ENCODE peak calls at places on chromosomes 1 and 21, in six cellular contexts. P is CD8-positive, alpha-beta T cell; N is ascending aorta; X is astrocyte; K is psoas muscle; O is mammary epithelial cell. H is an unnamed sample.
A peak's percentile ranks its signal among the peaks of the same experiment; 100 is the strongest.

GRCh38 chr1:206000641-206001339 is 2.4 kb downstream of the RAB7B start:
- DNase-seq in N (no peak), P (no peak), X (peak; percentile 73), K (no peak), O (peak; percentile 42), H (no peak)

GRCh38 chr21:44024895-44025353 is 12.8 kb downstream of the TRAPPC10 start:
- DNase-seq in O (peak; percentile 12), N (no peak), X (peak; percentile 75), K (peak; percentile 73), P (no peak), H (peak; percentile 46)

GRCh38 chr1:37482796-37483744 is 8.7 kb downstream of the ZC3H12A start:
- DNase-seq in O (no peak), K (no peak), N (no peak), X (no peak), P (peak; percentile 6), H (no peak)

GRCh38 chr1:203995228-203995627 is 77.7 kb upstream of the SOX13 start:
- DNase-seq in K (no peak), O (no peak), N (no peak), X (no peak), P (no peak), H (no peak)

GRCh38 chr1:228804640-228805413 is 69.5 kb downstream of the RHOU start:
- DNase-seq in N (no peak), X (no peak), K (no peak), O (no peak), P (no peak), H (no peak)

GRCh38 chr1:210262167-210262896 is 29.7 kb downstream of the SERTAD4 start:
- DNase-seq in X (peak; percentile 97), N (no peak), O (peak; percentile 72), K (no peak), P (no peak), H (no peak)

GRCh38 chr1:230103341-230104173 is 36.5 kb downstream of the GALNT2 start:
- DNase-seq in N (no peak), P (no peak), X (no peak), O (no peak), K (no peak), H (no peak)

GRCh38 chr1:32539584-32540571 is 651 bp downstream of the ZBTB8A start:
- DNase-seq in P (peak; percentile 4), K (peak; percentile 56), O (peak; percentile 54), N (no peak), X (peak; percentile 61), H (no peak)

GRCh38 chr1:205811660-205812059 is 1.3 kb downstream of the SLC41A1 start:
- DNase-seq in N (no peak), X (no peak), K (peak; percentile 77), P (no peak), O (no peak), H (no peak)

GRCh38 chr1:54273837-54274192 is 73.8 kb downstream of the MRPL37 start:
- DNase-seq in K (peak; percentile 77), O (no peak), P (no peak), X (no peak), N (no peak), H (no peak)

GRCh38 chr1:198893141-198893540 is 254.3 kb downstream of the PTPRC start:
- DNase-seq in P (no peak), N (no peak), X (no peak), O (no peak), K (no peak), H (no peak)

GRCh38 chr1:230210326-230210978 is 143.4 kb downstream of the GALNT2 start:
- DNase-seq in X (peak; percentile 65), K (no peak), P (no peak), O (no peak), N (no peak), H (no peak)

GRCh38 chr1:178006043-178006442 is 36.2 kb upstream of the SEC16B start:
- DNase-seq in N (no peak), O (no peak), K (no peak), P (no peak), X (no peak), H (no peak)

GRCh38 chr1:54904476-54905048 is 17.6 kb upstream of the DHCR24 start:
- DNase-seq in O (peak; percentile 70), P (no peak), N (no peak), X (peak; percentile 84), K (no peak), H (no peak)

GRCh38 chr1:35539073-35539823 is 18.0 kb downstream of the KIAA0319L start:
- DNase-seq in X (peak; percentile 37), K (no peak), P (peak; percentile 41), N (no peak), O (peak; percentile 11), H (no peak)

GRCh38 chr1:2132222-2133038 is 62.1 kb downstream of the FAAP20 start:
- DNase-seq in X (peak; percentile 67), O (peak; percentile 69), N (no peak), K (no peak), P (peak; percentile 43), H (no peak)

GRCh38 chr1:29490204-29490934 is 254.0 kb downstream of the PTPRU start:
- DNase-seq in K (no peak), P (no peak), N (no peak), X (no peak), O (no peak), H (no peak)

GRCh38 chr1:89822999-89823628 is 2.3 kb downstream of the LRRC8D start:
- DNase-seq in K (no peak), O (no peak), P (no peak), N (no peak), X (no peak), H (no peak)

GRCh38 chr1:22408180-22408579 is 43.5 kb upstream of the ZBTB40 start:
- DNase-seq in P (no peak), O (no peak), K (no peak), N (no peak), X (no peak), H (no peak)

GRCh38 chr1:165289556-165289955 is 67.0 kb downstream of the LMX1A start:
- DNase-seq in X (no peak), O (no peak), P (no peak), K (no peak), N (no peak), H (no peak)

GRCh38 chr1:18035145-18035544 is 72.5 kb upstream of the IGSF21 start:
- DNase-seq in K (no peak), O (no peak), P (no peak), N (no peak), X (no peak), H (no peak)

GRCh38 chr1:180956028-180956640 is 43.4 kb downstream of the KIAA1614 start:
- DNase-seq in O (no peak), P (no peak), N (no peak), X (no peak), K (peak; percentile 66), H (no peak)

GRCh38 chr1:17624540-17625256 is 85.2 kb downstream of the ARHGEF10L start:
- DNase-seq in K (peak; percentile 97), X (peak; percentile 40), N (peak; percentile 74), O (peak; percentile 72), P (no peak), H (no peak)

GRCh38 chr1:109918671-109919070 is 8.0 kb downstream of the CSF1 start:
- DNase-seq in O (no peak), K (no peak), X (no peak), N (no peak), P (no peak), H (no peak)

GRCh38 chr1:1604374-1605033 is 4.6 kb upstream of the FNDC10 start:
- DNase-seq in X (no peak), K (no peak), P (no peak), O (no peak), N (no peak), H (no peak)

GRCh38 chr1:156506450-156506849 is 5.9 kb upstream of the MEF2D start:
- DNase-seq in P (no peak), K (no peak), X (no peak), O (no peak), N (no peak), H (no peak)
- H3K4me1 ChIP-seq in P (peaks cover 71% of the 10 kb centered on the region), K (peaks cover 62% of the 10 kb centered on the region), X (peaks cover 45% of the 10 kb centered on the region), O (peaks cover 41% of the 10 kb centered on the region), N (peaks cover 68% of the 10 kb centered on the region), H (peaks cover 37% of the 10 kb centered on the region)

GRCh38 chr21:38847556-38847955 is 41.8 kb downstream of the ETS2 start:
- DNase-seq in X (peak; percentile 68), P (no peak), K (no peak), N (no peak), O (no peak), H (no peak)
- H3K27ac ChIP-seq in X (no peak overlapping the region), P (no peak overlapping the region), K (peak overlapping the region; percentile 53), N (no peak overlapping the region), O (no peak overlapping the region), H (no peak overlapping the region)

DNA sequence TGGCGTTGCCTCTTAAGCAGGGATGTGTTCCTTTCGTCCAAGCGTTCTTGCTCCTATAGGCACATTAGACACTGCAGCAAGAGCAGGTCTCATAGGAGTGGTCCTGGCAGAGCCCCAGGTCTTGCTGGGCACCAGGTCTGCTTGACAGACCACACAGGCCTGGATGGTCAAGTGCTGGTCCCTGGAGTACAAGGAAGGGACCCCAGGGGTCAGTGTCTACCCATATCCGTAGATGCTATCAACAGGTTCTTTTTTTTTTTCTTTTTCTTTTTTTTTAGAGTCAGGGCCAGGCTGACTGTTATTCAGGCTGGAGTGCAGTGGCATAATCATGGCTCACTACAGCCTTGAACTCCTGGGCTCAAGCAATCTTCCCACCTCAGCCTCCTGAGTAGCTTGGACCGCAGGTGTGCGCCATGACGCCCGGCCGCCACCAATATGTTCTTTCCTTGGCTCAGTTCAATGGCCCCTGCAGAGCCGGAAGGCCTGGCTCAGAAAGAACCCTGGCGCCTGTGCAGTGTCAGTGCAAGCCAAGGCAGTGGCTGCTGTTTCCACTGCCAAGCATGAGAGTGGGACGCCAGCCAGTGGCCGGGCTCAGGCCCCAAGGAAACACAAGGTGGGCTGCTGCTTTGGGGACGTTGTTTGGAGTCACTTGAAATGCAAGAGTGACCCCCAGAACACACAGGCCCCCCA is 10.0 kb upstream of the TNFRSF8 start:
- DNase-seq in N (no peak), O (no peak), P (no peak), K (peak; percentile 83), X (no peak), H (no peak)
- TF ChIP-seq CTCF in N (peak; percentile 20), O (no peak), P (no peak), K (no peak), X (no peak), H (no peak)

GRCh38 chr1:208181259-208181816 is 62.8 kb downstream of the PLXNA2 start:
- DNase-seq in X (no peak), K (no peak), O (no peak), P (no peak), N (no peak), H (no peak)

GRCh38 chr1:208178091-208178529 is 66.1 kb downstream of the PLXNA2 start:
- DNase-seq in X (peak; percentile 17), N (no peak), P (no peak), K (no peak), O (no peak), H (peak; percentile 68)

GRCh38 chr1:208179303-208179702 is 64.9 kb downstream of the PLXNA2 start:
- DNase-seq in P (no peak), X (no peak), K (no peak), N (no peak), O (no peak), H (peak; percentile 70)

GRCh38 chr1:208177656-208178055 is 66.5 kb downstream of the PLXNA2 start:
- DNase-seq in O (peak; percentile 36), P (no peak), N (no peak), K (no peak), X (peak; percentile 16), H (peak; percentile 54)

DNA sequence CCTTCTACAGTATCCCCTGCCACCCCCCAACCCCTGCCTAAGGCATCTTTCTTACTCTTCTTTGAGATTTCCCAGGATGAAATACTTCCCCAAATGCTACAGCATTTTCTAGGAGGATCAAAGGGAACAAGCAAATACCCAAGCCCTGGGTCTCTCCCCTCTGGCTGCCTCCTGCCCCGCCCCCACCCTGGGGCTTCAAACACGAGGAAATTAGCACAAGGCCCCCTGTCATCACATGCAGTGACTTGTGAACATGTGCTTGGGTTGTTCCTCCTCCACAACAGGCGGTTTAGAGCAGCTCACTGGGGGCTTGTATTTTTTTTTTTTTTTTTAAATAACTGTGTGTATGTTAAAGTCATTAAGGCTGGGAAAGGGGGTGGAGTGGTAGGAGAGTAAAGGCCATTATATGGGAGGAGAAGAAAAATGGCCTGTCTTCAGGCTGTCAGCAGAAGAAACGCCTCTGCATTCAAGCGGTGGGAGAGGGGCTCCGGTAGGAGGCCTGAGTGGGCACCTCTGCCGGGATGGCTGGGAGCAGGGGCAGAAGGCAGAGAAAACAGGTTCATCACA is 64.3 kb downstream of the PLXNA2 start:
- DNase-seq in K (no peak), O (no peak), N (no peak), P (no peak), X (no peak), H (no peak)
- H3K4me1 ChIP-seq in K (peaks cover 18% of the 10 kb centered on the region), O (peaks cover 32% of the 10 kb centered on the region), N (peaks cover 43% of the 10 kb centered on the region), P (no peaks in the 10 kb centered on the region), X (peaks cover 16% of the 10 kb centered on the region), H (peaks cover 37% of the 10 kb centered on the region)

H was measured in lung.